ENCODE peak calls at places on chromosomes 6 and 20, in nine cellular contexts. One of them, this sample, is unnamed.

GRCh38 chr20:41047975-41048305 is 19.3 kb downstream of the TOP1 start:
- DNase-seq in heart left ventricle: no peak
- DNase-seq in cardiac muscle cell: no peak
- DNase-seq in body of pancreas: no peak
- DNase-seq in SK-N-SH: no peak
- DNase-seq in CD4-positive, CD25-positive, alpha-beta regulatory T cell: peak; percentile 46
- DNase-seq in astrocyte: no peak
- DNase-seq in GM23338: no peak
- DNase-seq in aorta: no peak
- DNase-seq in this sample: no peak

GRCh38 chr6:36443951-36444428 is 1.2 kb downstream of the KCTD20 start:
- DNase-seq in heart left ventricle: no peak
- DNase-seq in cardiac muscle cell: peak; percentile 44
- DNase-seq in body of pancreas: no peak
- DNase-seq in SK-N-SH: peak; percentile 63
- DNase-seq in CD4-positive, CD25-positive, alpha-beta regulatory T cell: peak; percentile 14
- DNase-seq in astrocyte: no peak
- DNase-seq in GM23338: peak; percentile 79
- DNase-seq in aorta: no peak
- DNase-seq in this sample: no peak

GRCh38 chr6:91565207-91565606 is 978.3 kb upstream of the MAP3K7 start:
- DNase-seq in heart left ventricle: no peak
- DNase-seq in cardiac muscle cell: no peak
- DNase-seq in body of pancreas: no peak
- DNase-seq in SK-N-SH: no peak
- DNase-seq in CD4-positive, CD25-positive, alpha-beta regulatory T cell: no peak
- DNase-seq in astrocyte: no peak
- DNase-seq in GM23338: no peak
- DNase-seq in aorta: no peak
- DNase-seq in this sample: no peak

GRCh38 chr6:112595841-112596240 is 248.7 kb downstream of the RFPL4B start:
- DNase-seq in heart left ventricle: no peak
- DNase-seq in cardiac muscle cell: no peak
- DNase-seq in body of pancreas: no peak
- DNase-seq in SK-N-SH: no peak
- DNase-seq in CD4-positive, CD25-positive, alpha-beta regulatory T cell: no peak
- DNase-seq in astrocyte: peak; percentile 50
- DNase-seq in GM23338: no peak
- DNase-seq in aorta: no peak
- DNase-seq in this sample: no peak

GRCh38 chr6:35258858-35259193 is 709 bp upstream of the ZNF76 start:
- DNase-seq in heart left ventricle: peak; percentile 29
- DNase-seq in cardiac muscle cell: peak; percentile 76
- DNase-seq in body of pancreas: no peak
- DNase-seq in SK-N-SH: peak; percentile 73
- DNase-seq in CD4-positive, CD25-positive, alpha-beta regulatory T cell: no peak
- DNase-seq in astrocyte: peak; percentile 51
- DNase-seq in GM23338: peak; percentile 67
- DNase-seq in aorta: no peak
- DNase-seq in this sample: no peak

GRCh38 chr6:143074101-143074500 is 13.4 kb downstream of the AIG1 start:
- DNase-seq in heart left ventricle: no peak
- DNase-seq in cardiac muscle cell: no peak
- DNase-seq in body of pancreas: no peak
- DNase-seq in SK-N-SH: no peak
- DNase-seq in CD4-positive, CD25-positive, alpha-beta regulatory T cell: no peak
- DNase-seq in astrocyte: no peak
- DNase-seq in GM23338: no peak
- DNase-seq in aorta: no peak
- DNase-seq in this sample: no peak

GRCh38 chr6:89966250-89966588 is 72.0 kb downstream of the GJA10 start:
- DNase-seq in heart left ventricle: no peak
- DNase-seq in cardiac muscle cell: no peak
- DNase-seq in body of pancreas: no peak
- DNase-seq in SK-N-SH: peak; percentile 68
- DNase-seq in CD4-positive, CD25-positive, alpha-beta regulatory T cell: no peak
- DNase-seq in astrocyte: no peak
- DNase-seq in GM23338: no peak
- DNase-seq in aorta: no peak
- DNase-seq in this sample: no peak

GRCh38 chr6:163662604-163663225 is 248.2 kb downstream of the QKI start:
- DNase-seq in heart left ventricle: no peak
- DNase-seq in cardiac muscle cell: no peak
- DNase-seq in body of pancreas: no peak
- DNase-seq in SK-N-SH: no peak
- DNase-seq in CD4-positive, CD25-positive, alpha-beta regulatory T cell: no peak
- DNase-seq in astrocyte: no peak
- DNase-seq in GM23338: no peak
- DNase-seq in aorta: no peak
- DNase-seq in this sample: no peak

DNA sequence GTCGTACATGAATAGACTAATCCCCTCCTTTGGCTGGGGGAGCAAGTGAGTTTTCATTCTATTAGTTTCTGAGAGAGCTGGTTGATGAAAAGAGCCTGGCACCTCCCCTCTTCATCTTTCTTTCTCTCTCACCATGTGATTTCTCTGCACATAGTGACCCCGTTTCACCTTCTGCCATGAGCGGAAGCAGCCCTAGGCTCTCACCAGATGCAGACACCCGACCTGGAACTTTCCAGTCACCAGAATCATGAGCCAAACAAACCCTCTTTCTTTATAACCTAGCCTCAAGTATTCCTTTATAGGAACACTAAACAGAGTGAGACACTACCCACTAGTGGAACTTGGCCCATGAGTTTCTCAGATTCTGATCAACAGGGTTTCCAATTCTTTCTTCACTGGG is 16.4 kb downstream of the OTOR start:
- DNase-seq in heart left ventricle: no peak
- DNase-seq in cardiac muscle cell: no peak
- DNase-seq in body of pancreas: no peak
- DNase-seq in SK-N-SH: no peak
- DNase-seq in CD4-positive, CD25-positive, alpha-beta regulatory T cell: no peak
- DNase-seq in astrocyte: no peak
- DNase-seq in GM23338: no peak
- DNase-seq in aorta: no peak
- DNase-seq in this sample: no peak
- H3K36me3 ChIP-seq in heart left ventricle: no peaks in the 10 kb centered on the region
- H3K36me3 ChIP-seq in cardiac muscle cell: no peaks in the 10 kb centered on the region
- H3K36me3 ChIP-seq in body of pancreas: no peaks in the 10 kb centered on the region
- H3K36me3 ChIP-seq in SK-N-SH: no peaks in the 10 kb centered on the region
- H3K36me3 ChIP-seq in CD4-positive, CD25-positive, alpha-beta regulatory T cell: no peaks in the 10 kb centered on the region
- H3K36me3 ChIP-seq in astrocyte: no peaks in the 10 kb centered on the region
- H3K36me3 ChIP-seq in GM23338: no peaks in the 10 kb centered on the region
- H3K36me3 ChIP-seq in aorta: no peaks in the 10 kb centered on the region
- H3K36me3 ChIP-seq in this sample: no peaks in the 10 kb centered on the region

GRCh38 chr6:45450132-45450531 is 72.4 kb upstream of the SUPT3H start:
- DNase-seq in heart left ventricle: no peak
- DNase-seq in cardiac muscle cell: no peak
- DNase-seq in body of pancreas: no peak
- DNase-seq in SK-N-SH: no peak
- DNase-seq in CD4-positive, CD25-positive, alpha-beta regulatory T cell: no peak
- DNase-seq in astrocyte: no peak
- DNase-seq in GM23338: no peak
- DNase-seq in aorta: no peak
- DNase-seq in this sample: no peak
- H3K36me3 ChIP-seq in heart left ventricle: no peaks in the 10 kb centered on the region
- H3K36me3 ChIP-seq in cardiac muscle cell: no peaks in the 10 kb centered on the region
- H3K36me3 ChIP-seq in body of pancreas: no peaks in the 10 kb centered on the region
- H3K36me3 ChIP-seq in SK-N-SH: peaks cover 7% of the 10 kb centered on the region
- H3K36me3 ChIP-seq in CD4-positive, CD25-positive, alpha-beta regulatory T cell: peaks cover 16% of the 10 kb centered on the region
- H3K36me3 ChIP-seq in astrocyte: peaks cover 12% of the 10 kb centered on the region
- H3K36me3 ChIP-seq in GM23338: no peaks in the 10 kb centered on the region
- H3K36me3 ChIP-seq in aorta: no peaks in the 10 kb centered on the region
- H3K36me3 ChIP-seq in this sample: no peaks in the 10 kb centered on the region

DNA sequence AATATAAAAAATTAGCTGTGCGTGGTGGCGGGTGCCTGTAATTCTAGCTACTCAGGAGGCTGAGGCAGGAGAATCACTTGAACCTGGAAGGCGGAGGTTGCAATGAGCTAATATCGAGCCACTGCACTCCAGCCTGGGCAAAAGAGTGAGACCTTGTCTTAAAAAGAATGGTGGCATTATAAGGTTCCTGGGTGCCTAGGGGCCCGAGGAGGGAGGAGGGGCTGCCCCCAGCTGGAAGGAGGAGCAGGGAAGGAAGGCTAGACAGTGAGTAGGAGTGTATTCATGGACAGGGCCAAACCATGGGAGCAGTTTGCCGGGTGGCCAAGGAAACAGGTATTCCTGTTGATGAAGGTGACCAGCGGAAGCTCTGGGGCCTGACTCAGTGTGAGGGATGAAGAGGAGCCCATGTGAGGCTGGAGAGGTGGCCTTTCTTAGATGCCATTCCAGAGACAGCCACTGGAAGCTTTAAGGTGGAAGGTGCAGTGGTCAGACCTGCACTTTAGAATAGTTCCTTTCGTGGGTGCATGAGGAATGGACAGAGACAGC is 24.2 kb downstream of the MANBAL start:
- DNase-seq in heart left ventricle: no peak
- DNase-seq in cardiac muscle cell: no peak
- DNase-seq in body of pancreas: no peak
- DNase-seq in SK-N-SH: no peak
- DNase-seq in CD4-positive, CD25-positive, alpha-beta regulatory T cell: no peak
- DNase-seq in astrocyte: no peak
- DNase-seq in GM23338: no peak
- DNase-seq in aorta: no peak
- DNase-seq in this sample: no peak
- H3K36me3 ChIP-seq in heart left ventricle: peaks cover 33% of the 10 kb centered on the region
- H3K36me3 ChIP-seq in cardiac muscle cell: peaks cover 2% of the 10 kb centered on the region
- H3K36me3 ChIP-seq in body of pancreas: no peaks in the 10 kb centered on the region
- H3K36me3 ChIP-seq in SK-N-SH: no peaks in the 10 kb centered on the region
- H3K36me3 ChIP-seq in CD4-positive, CD25-positive, alpha-beta regulatory T cell: peaks cover 27% of the 10 kb centered on the region
- H3K36me3 ChIP-seq in astrocyte: peaks cover 17% of the 10 kb centered on the region
- H3K36me3 ChIP-seq in GM23338: no peaks in the 10 kb centered on the region
- H3K36me3 ChIP-seq in aorta: no peaks in the 10 kb centered on the region
- H3K36me3 ChIP-seq in this sample: peaks cover 9% of the 10 kb centered on the region

DNA sequence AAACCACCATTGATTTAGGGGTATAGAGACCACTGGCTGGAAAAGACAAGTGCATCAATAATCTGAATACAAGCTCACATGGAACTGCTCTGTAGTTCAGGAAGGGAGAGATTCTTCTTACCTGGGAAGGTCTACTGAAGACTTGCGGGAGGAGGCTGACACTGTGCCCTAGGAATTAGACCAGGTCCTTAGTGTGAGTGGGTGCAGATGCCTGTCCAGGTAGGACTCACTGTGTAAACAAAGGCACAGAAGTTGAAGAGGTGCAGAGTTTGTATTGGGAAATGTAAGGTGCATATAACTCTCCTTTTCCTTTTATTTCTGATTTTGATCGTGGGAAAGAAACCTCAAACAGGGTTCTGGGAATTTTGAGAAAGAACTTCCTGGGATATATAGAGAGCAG is 66.8 kb downstream of the DAAM2 start:
- DNase-seq in heart left ventricle: no peak
- DNase-seq in cardiac muscle cell: no peak
- DNase-seq in body of pancreas: no peak
- DNase-seq in SK-N-SH: no peak
- DNase-seq in CD4-positive, CD25-positive, alpha-beta regulatory T cell: no peak
- DNase-seq in astrocyte: no peak
- DNase-seq in GM23338: no peak
- DNase-seq in aorta: no peak
- DNase-seq in this sample: no peak
- H3K36me3 ChIP-seq in heart left ventricle: peaks cover 11% of the 10 kb centered on the region
- H3K36me3 ChIP-seq in cardiac muscle cell: no peaks in the 10 kb centered on the region
- H3K36me3 ChIP-seq in body of pancreas: no peaks in the 10 kb centered on the region
- H3K36me3 ChIP-seq in SK-N-SH: no peaks in the 10 kb centered on the region
- H3K36me3 ChIP-seq in CD4-positive, CD25-positive, alpha-beta regulatory T cell: no peaks in the 10 kb centered on the region
- H3K36me3 ChIP-seq in astrocyte: peaks cover 3% of the 10 kb centered on the region
- H3K36me3 ChIP-seq in GM23338: no peaks in the 10 kb centered on the region
- H3K36me3 ChIP-seq in aorta: no peaks in the 10 kb centered on the region
- H3K36me3 ChIP-seq in this sample: peaks cover 4% of the 10 kb centered on the region

This sample was measured in kidney.